ENCODE peak calls at places on chromosomes 3 and 15, in five cellular contexts. G is body of pancreas; O is LoVo; F is AG04450; K is CD8-positive, alpha-beta memory T cell. Y is an unnamed sample.

GRCh38 chr3:99084156-99084555 is 182.7 kb upstream of the DCBLD2 start:
- DNase-seq in G (no peak), O (no peak), F (no peak), K (no peak), Y (no peak)

GRCh38 chr3:134186391-134186790 is 64.3 kb downstream of the RYK start:
- DNase-seq in G (no peak), O (no peak), F (no peak), K (no peak), Y (no peak)

GRCh38 chr15:57218826-57219576 is 157.3 kb upstream of the CGNL1 start:
- DNase-seq in G (no peak), O (peak), F (peak), K (no peak), Y (no peak)

GRCh38 chr3:14565791-14566588 is 25.8 kb upstream of the GRIP2 start:
- DNase-seq in G (no peak), O (peak), F (no peak), K (no peak), Y (peak)

GRCh38 chr3:87900061-87900460 is 158.7 kb downstream of the CGGBP1 start:
- DNase-seq in G (no peak), O (no peak), F (no peak), K (no peak), Y (no peak)

GRCh38 chr3:27666708-27667107 is 55.4 kb downstream of the EOMES start:
- DNase-seq in G (peak), O (no peak), F (peak), K (no peak), Y (no peak)

GRCh38 chr3:4709336-4709735 is 216.2 kb downstream of the ITPR1 start:
- DNase-seq in G (no peak), O (no peak), F (no peak), K (no peak), Y (no peak)

GRCh38 chr15:90004671-90005070 is 3.5 kb downstream of the ZNF710 start:
- DNase-seq in G (no peak), O (no peak), F (peak), K (no peak), Y (no peak)

GRCh38 chr15:42929449-42929848 is 8.9 kb upstream of the TTBK2 start:
- DNase-seq in G (no peak), O (no peak), F (no peak), K (no peak), Y (no peak)

GRCh38 chr3:66021731-66022131 is 17.0 kb downstream of the MAGI1 start:
- DNase-seq in G (peak), O (peak), F (no peak), K (no peak), Y (peak)

GRCh38 chr15:80591471-80591870 is 103.6 kb upstream of the ABHD17C start:
- DNase-seq in G (no peak), O (no peak), F (no peak), K (no peak), Y (no peak)

GRCh38 chr15:94126999-94127398 is 104.4 kb upstream of the MCTP2 start:
- DNase-seq in G (no peak), O (no peak), F (no peak), K (no peak), Y (no peak)

GRCh38 chr3:26712211-26713026 is 89.8 kb downstream of the LRRC3B start:
- DNase-seq in G (no peak), O (peak), F (no peak), K (no peak), Y (peak)

GRCh38 chr15:60541784-60542617 is 63.1 kb upstream of the ICE2 start:
- DNase-seq in G (no peak), O (no peak), F (no peak), K (no peak), Y (no peak)

GRCh38 chr3:184525337-184526157 is 36.0 kb upstream of the EPHB3 start:
- DNase-seq in G (no peak), O (no peak), F (no peak), K (no peak), Y (no peak)

GRCh38 chr15:70770863-70771262 is 7.5 kb upstream of the UACA start:
- DNase-seq in G (no peak), O (no peak), F (no peak), K (no peak), Y (no peak)

GRCh38 chr15:90101130-90101968 is 919 bp downstream of the IDH2 start:
- DNase-seq in G (peak), O (no peak), F (no peak), K (peak), Y (peak)

GRCh38 chr15:39403674-39404117 is 177.2 kb upstream of the THBS1 start:
- DNase-seq in G (no peak), O (no peak), F (peak), K (no peak), Y (peak)

GRCh38 chr15:87145686-87146085 is 1066.0 kb downstream of the AGBL1 start:
- DNase-seq in G (no peak), O (no peak), F (no peak), K (no peak), Y (no peak)

GRCh38 chr3:10188798-10189556 is 24.3 kb downstream of the IRAK2 start:
- DNase-seq in G (no peak), O (no peak), F (no peak), K (no peak), Y (no peak)